ENCODE peak calls at places on chromosomes 7 and 10, in five cellular contexts. Y is WERI-Rb-1, N is mesothelial cell of epicardium, B is psoas muscle, K is right atrium auricular region. Z is an unnamed sample.
A peak's percentile ranks its signal among the peaks of the same experiment; 100 is the strongest.

GRCh38 chr7:12493407-12493806 is 77.1 kb upstream of the SCIN start:
- DNase-seq in Y (peak; percentile 20), N (no peak), B (no peak), K (no peak), Z (no peak)

GRCh38 chr10:104622598-104623209 is 18.4 kb upstream of the SORCS3 start:
- DNase-seq in Y (peak; percentile 61), N (no peak), B (no peak), K (no peak), Z (no peak)

GRCh38 chr10:102086196-102086595 is 21.0 kb downstream of the HPS6 start:
- DNase-seq in Y (no peak), N (no peak), B (no peak), K (no peak), Z (no peak)

GRCh38 chr7:45911311-45911710 is 9.8 kb downstream of the IGFBP3 start:
- DNase-seq in Y (no peak), N (no peak), B (no peak), K (no peak), Z (peak; percentile 61)

GRCh38 chr10:33155720-33156638 is 178.5 kb downstream of the NRP1 start:
- DNase-seq in Y (no peak), N (no peak), B (no peak), K (peak; percentile 55), Z (peak; percentile 81)

GRCh38 chr10:25017247-25017590 is 807 bp downstream of the THNSL1 start:
- DNase-seq in Y (peak; percentile 4), N (no peak), B (no peak), K (no peak), Z (no peak)

GRCh38 chr10:30606313-30606712 is 23.2 kb downstream of the LYZL2 start:
- DNase-seq in Y (no peak), N (no peak), B (no peak), K (no peak), Z (no peak)

GRCh38 chr10:13956826-13957225 is 370.1 kb downstream of the PRPF18 start:
- DNase-seq in Y (no peak), N (no peak), B (peak; percentile 78), K (peak; percentile 93), Z (peak; percentile 88)

GRCh38 chr10:5319863-5320262 is 44.9 kb upstream of the UCN3 start:
- DNase-seq in Y (no peak), N (no peak), B (no peak), K (no peak), Z (no peak)

GRCh38 chr7:105189859-105190492 is 176.0 kb downstream of the KMT2E start:
- DNase-seq in Y (no peak), N (no peak), B (peak; percentile 26), K (no peak), Z (no peak)

GRCh38 chr7:35389636-35390035 is 135.7 kb upstream of the TBX20 start:
- DNase-seq in Y (no peak), N (no peak), B (no peak), K (no peak), Z (no peak)

GRCh38 chr7:11702938-11703337 is 129.1 kb downstream of the THSD7A start:
- DNase-seq in Y (no peak), N (no peak), B (no peak), K (no peak), Z (no peak)

GRCh38 chr10:49562893-49563292 is 24.0 kb upstream of the ERCC6 start:
- DNase-seq in Y (no peak), N (no peak), B (no peak), K (no peak), Z (peak; percentile 66)

GRCh38 chr7:140674356-140674800 is 1.6 kb downstream of the ADCK2 start:
- DNase-seq in Y (no peak), N (no peak), B (no peak), K (no peak), Z (no peak)

GRCh38 chr7:16114633-16115032 is 306.7 kb downstream of the CRPPA start:
- DNase-seq in Y (no peak), N (no peak), B (no peak), K (no peak), Z (peak; percentile 49)

GRCh38 chr10:61110188-61110844 is 166.3 kb upstream of the RHOBTB1 start:
- DNase-seq in Y (no peak), N (no peak), B (no peak), K (no peak), Z (no peak)

GRCh38 chr10:95026461-95026860 is 42.8 kb downstream of the CYP2C8 start:
- DNase-seq in Y (no peak), N (no peak), B (no peak), K (no peak), Z (no peak)

GRCh38 chr10:22682237-22683192 is 31.9 kb downstream of the PIP4K2A start:
- DNase-seq in Y (no peak), N (no peak), B (no peak), K (no peak), Z (peak; percentile 40)

GRCh38 chr7:51009716-51010496 is 227.2 kb upstream of the GRB10 start:
- DNase-seq in Y (no peak), N (no peak), B (no peak), K (peak; percentile 53), Z (peak; percentile 35)

GRCh38 chr10:87068281-87068680 is 26.4 kb downstream of the GLUD1 start:
- DNase-seq in Y (no peak), N (no peak), B (no peak), K (no peak), Z (no peak)

GRCh38 chr10:59126277-59126676 is 50.2 kb upstream of the PHYHIPL start:
- DNase-seq in Y (no peak), N (no peak), B (no peak), K (no peak), Z (no peak)

GRCh38 chr7:148286150-148286549 is 304.4 kb upstream of the C7orf33 start:
- DNase-seq in Y (peak; percentile 43), N (no peak), B (no peak), K (no peak), Z (no peak)

GRCh38 chr10:58330397-58330796 is 4.4 kb upstream of the UBE2D1 start:
- DNase-seq in Y (no peak), N (no peak), B (no peak), K (no peak), Z (no peak)

GRCh38 chr10:88702848-88703597 is 3.0 kb upstream of the LIPK start:
- DNase-seq in Y (no peak), N (no peak), B (no peak), K (no peak), Z (no peak)

DNA sequence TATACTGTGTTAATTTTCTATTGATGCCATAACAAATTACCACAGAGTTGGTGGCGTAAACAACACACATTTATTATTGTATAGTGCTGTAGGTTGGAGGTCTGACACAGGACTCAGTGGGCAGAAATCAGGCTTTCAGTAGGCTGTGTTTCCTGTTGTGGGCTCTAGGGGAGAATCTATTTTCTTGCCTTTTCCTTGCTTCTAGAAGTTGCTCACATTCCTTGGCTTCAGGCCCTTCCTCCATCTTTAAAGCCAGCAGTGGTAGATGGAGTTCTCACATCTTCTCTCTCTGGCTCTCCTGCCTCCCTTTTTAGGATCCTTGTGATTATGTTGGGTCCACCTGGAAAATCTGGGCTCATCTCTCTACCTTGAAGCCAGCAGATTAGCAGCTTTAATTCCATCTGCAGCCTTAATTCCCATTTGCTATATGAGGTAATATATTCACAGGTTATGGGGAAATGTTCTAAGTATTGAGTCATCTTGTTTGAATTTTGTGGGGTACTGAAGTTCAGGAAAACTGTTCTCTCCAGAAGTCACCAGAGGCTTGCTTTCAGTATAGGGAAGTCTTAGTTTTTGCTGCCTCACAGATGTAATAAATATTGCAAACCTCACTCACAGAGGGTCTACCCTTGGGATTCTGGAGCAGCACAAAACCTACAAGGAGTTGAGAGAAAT is 38.9 kb downstream of the CCNY start:
- DNase-seq in Y (peak; percentile 12), N (no peak), B (no peak), K (no peak), Z (no peak)
- TF ChIP-seq CTCF in Y (no peak), N (no peak), B (no peak), K (no peak), Z (peak; percentile 16)

DNA sequence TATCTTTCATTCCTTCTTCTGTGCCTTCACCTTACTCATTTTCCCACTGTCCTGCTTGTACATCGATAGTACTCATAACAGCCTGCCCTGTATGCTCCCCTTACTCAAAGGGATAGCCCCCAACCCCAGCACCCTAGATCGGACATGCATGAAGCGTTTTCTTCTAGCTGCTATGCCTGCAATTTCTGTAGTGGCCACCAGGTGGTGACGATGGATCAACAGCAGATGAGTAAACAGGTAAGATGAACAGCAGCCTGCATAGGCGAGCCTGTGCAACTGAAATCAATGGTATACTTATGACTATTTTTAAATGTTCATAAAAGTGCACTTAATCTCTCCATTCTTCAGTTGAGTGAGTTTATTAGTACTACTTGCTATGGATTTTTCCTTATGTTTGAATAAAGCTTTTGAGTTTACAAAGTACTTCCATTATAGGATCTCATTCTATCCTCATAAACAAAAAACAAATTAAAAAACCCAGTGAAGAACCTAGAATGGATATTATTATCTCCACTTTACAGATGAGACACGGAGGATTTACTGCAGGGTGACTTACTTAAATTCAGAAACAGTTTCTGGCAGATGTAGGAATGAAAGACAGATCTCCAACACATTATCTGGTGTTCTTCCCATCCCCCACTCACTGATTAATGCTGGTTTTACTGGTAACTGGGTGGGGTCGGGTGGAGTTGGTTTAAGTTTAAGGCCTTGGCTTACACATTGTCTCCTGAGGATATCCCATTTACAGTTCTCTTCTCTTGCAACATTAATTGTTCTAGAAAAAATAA is 222.2 kb downstream of the GLI3 start:
- DNase-seq in Y (peak; percentile 61), N (no peak), B (no peak), K (no peak), Z (peak; percentile 18)
- TF ChIP-seq CTCF in Y (peak; percentile 70), N (peak; percentile 93), B (peak; percentile 58), K (no peak), Z (peak; percentile 62)

DNA sequence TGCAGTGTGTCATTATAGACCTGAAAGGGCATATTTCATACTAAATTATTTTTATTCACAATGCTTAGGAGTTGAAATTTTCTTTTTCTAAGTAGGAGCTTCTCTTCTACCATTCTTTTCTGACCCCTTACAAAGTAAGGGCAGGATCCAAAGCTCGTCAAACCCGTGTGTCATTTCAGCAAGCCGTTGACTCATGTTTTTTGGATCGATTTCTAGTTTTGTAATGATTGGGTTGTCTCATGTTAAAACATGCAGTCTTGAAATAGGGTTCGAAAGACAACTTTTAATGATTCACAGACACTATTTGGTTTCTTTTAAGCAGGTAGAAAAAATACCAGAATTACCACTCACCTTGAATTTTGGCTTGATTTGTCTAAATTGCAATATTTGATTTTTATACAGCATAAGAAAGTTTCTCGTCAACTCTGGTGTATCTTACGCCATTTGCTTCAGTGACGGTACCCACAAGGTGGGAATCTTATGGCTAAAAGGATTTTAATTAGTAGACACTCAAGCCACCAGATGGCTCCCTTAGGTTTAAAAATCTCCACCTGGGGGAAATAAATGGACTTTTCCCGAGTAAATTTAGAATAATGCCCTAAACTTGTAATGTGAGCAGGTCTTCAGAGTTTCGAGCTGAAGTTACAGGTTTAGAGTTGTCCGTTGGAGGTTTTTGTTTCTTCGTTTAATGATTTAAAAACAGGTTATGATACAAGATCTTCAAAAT is 283.4 kb downstream of the CCDC3 start:
- DNase-seq in Y (no peak), N (no peak), B (no peak), K (no peak), Z (no peak)
- TF ChIP-seq CTCF in Y (peak; percentile 3), N (no peak), B (peak; percentile 24), K (no peak), Z (no peak)

DNA sequence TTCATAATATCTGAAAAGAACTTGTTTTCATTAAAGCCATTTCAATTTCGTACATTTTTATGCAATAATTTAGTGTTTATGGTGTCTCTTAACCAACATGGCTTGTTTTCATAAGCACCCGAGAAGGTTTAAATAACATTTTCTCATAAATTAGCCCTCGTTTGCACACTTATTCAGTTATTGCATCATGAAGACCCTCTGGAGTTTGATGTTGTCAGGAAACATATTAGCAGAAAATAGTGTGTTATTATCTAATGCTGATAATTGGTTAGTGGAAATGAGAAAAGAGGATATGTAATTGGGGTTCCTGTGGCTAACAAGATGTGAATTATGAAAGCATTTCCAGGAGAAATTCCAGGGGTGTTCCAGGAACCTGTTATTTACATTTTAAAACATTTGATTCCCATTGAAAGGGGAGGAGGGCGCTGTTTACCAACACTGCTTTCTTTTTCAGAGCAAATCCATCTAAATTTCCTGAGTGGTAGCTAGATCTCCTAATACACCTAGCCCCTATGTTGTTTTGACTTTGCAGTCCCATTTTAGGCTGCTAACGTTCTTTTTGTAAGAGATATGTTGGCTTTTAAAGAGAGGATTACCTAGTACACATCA is 130.7 kb downstream of the TCF7L2 start:
- DNase-seq in Y (no peak), N (no peak), B (no peak), K (no peak), Z (no peak)
- TF ChIP-seq CTCF in Y (peak; percentile 3), N (no peak), B (no peak), K (no peak), Z (peak; percentile 28)